ENCODE peak calls at places on chromosome 1, in seven cellular contexts. A, I, N, R, G, C and J are unnamed samples.

GRCh38 chr1:19344831-19345230 is 32.7 kb downstream of the SLC66A1 start:
- DNase-seq in A (no peak), I (no peak), N (no peak), R (no peak), G (no peak), C (no peak), J (no peak)

GRCh38 chr1:101291562-101292035 is 54.8 kb downstream of the S1PR1 start:
- DNase-seq in A (peak), I (peak), N (no peak), R (peak), G (peak), C (no peak), J (peak)

GRCh38 chr1:247415423-247416361 is at the start of gene NLRP3:
- DNase-seq in A (no peak), I (peak), N (peak), R (peak), G (no peak), C (no peak), J (no peak)

GRCh38 chr1:92929461-92929860 is 31.8 kb downstream of the DIPK1A start:
- DNase-seq in A (no peak), I (no peak), N (no peak), R (no peak), G (no peak), C (no peak), J (no peak)

GRCh38 chr1:243268284-243268653 is 12.4 kb downstream of the SDCCAG8 start:
- DNase-seq in A (no peak), I (no peak), N (no peak), R (peak), G (no peak), C (no peak), J (no peak)

GRCh38 chr1:117754061-117754969 is 148.5 kb downstream of the TENT5C start:
- DNase-seq in A (no peak), I (no peak), N (peak), R (peak), G (peak), C (peak), J (peak)

GRCh38 chr1:8903908-8904650 is 25.6 kb upstream of the ENO1 start:
- DNase-seq in A (no peak), I (no peak), N (no peak), R (peak), G (no peak), C (no peak), J (peak)

GRCh38 chr1:2073382-2074230 is 23.4 kb downstream of the PRKCZ start:
- DNase-seq in A (no peak), I (no peak), N (peak), R (peak), G (no peak), C (no peak), J (peak)

GRCh38 chr1:160539896-160540858 is 17.1 kb upstream of the SLAMF6 start:
- DNase-seq in A (no peak), I (peak), N (no peak), R (no peak), G (no peak), C (peak), J (peak)

GRCh38 chr1:25817840-25818501 is 1.8 kb upstream of the MTFR1L start:
- DNase-seq in A (no peak), I (no peak), N (no peak), R (no peak), G (peak), C (no peak), J (no peak)

GRCh38 chr1:93732514-93732913 is 50.9 kb upstream of the BCAR3 start:
- DNase-seq in A (no peak), I (no peak), N (no peak), R (no peak), G (no peak), C (peak), J (peak)

GRCh38 chr1:53410100-53410541 is 49.1 kb upstream of the DMRTB1 start:
- DNase-seq in A (no peak), I (peak), N (no peak), R (no peak), G (no peak), C (no peak), J (no peak)